ENCODE peak calls at places on chromosomes 5 and 9, in four cellular contexts. K is heart right ventricle, U is iPS DF 6.9, X is GM23338. N is an unnamed sample. For H3K36me3, the result is how much of the 10 kb centered on the place peaks cover.

GRCh38 chr5:141149812-141150211 is at the start of gene PCDHB6:
- DNase-seq in K (no peak), U (no peak), X (peak), N (no peak)

GRCh38 chr5:64497390-64497789 is 8.4 kb upstream of the RGS7BP start:
- DNase-seq in K (no peak), U (no peak), X (peak), N (no peak)

GRCh38 chr9:96884443-96884842 is 30.1 kb upstream of the ZNF782 start:
- DNase-seq in K (no peak), U (no peak), X (no peak), N (no peak)

GRCh38 chr5:10306806-10307205 is 896 bp downstream of the CMBL start:
- DNase-seq in K (no peak), U (no peak), X (no peak), N (no peak)

GRCh38 chr5:33260098-33260497 is 180.7 kb upstream of the TARS1 start:
- DNase-seq in K (no peak), U (no peak), X (no peak), N (no peak)

GRCh38 chr9:89116064-89116817 is 62.4 kb downstream of the SHC3 start:
- DNase-seq in K (no peak), U (no peak), X (no peak), N (no peak)

GRCh38 chr5:25544652-25545249 is 900.0 kb upstream of the CDH10 start:
- DNase-seq in K (no peak), U (peak), X (peak), N (peak)

GRCh38 chr9:98856982-98857381 is 49.5 kb downstream of the GALNT12 start:
- DNase-seq in K (no peak), U (no peak), X (no peak), N (no peak)

GRCh38 chr5:143525176-143525575 is 121.7 kb upstream of the NR3C1 start:
- DNase-seq in K (no peak), U (no peak), X (no peak), N (no peak)

GRCh38 chr5:173025651-173026050 is 30.5 kb upstream of the CREBRF start:
- DNase-seq in K (no peak), U (no peak), X (no peak), N (no peak)

GRCh38 chr5:98911221-98912040 is 17.4 kb downstream of the CHD1 start:
- DNase-seq in K (no peak), U (no peak), X (peak), N (no peak)

GRCh38 chr5:45109062-45109461 is 300.3 kb downstream of the MRPS30 start:
- DNase-seq in K (no peak), U (no peak), X (peak), N (no peak)

GRCh38 chr9:95460627-95461164 is 56.1 kb downstream of the PTCH1 start:
- DNase-seq in K (no peak), U (no peak), X (no peak), N (no peak)

GRCh38 chr5:179879690-179880010 is 21.0 kb upstream of the MRNIP start:
- DNase-seq in K (no peak), U (no peak), X (no peak), N (no peak)
- H3K36me3 ChIP-seq in K (under half), U (under half), X (under half), N (under half)

DNA sequence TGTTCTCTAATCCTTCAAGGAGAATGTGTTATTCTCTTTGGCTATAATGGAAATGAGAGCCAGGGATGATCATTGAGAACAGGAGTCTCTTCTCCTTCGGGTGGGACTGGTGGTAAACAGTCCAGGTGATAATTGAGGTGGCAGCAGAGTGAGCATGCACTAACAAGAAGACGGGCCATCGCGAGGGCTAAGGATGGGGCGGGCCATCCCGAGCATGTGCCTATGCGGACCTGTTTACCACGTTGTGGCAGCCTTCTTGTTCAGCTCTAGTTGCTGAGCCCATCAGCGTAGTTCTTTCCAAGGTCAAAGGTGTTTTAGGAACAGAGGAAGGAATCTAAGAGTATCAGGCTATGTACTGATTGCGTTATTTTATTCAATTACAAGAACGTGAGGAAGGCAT is 180.1 kb downstream of the SMARCA2 start:
- DNase-seq in K (no peak), U (no peak), X (no peak), N (no peak)
- H3K36me3 ChIP-seq in K (under half), U (under half), X (under half), N (under half)

GRCh38 chr9:121026260-121026691 is 23.8 kb downstream of the C5 start:
- DNase-seq in K (no peak), U (no peak), X (no peak), N (no peak)
- H3K36me3 ChIP-seq in K (under half), U (under half), X (under half), N (under half)

DNA sequence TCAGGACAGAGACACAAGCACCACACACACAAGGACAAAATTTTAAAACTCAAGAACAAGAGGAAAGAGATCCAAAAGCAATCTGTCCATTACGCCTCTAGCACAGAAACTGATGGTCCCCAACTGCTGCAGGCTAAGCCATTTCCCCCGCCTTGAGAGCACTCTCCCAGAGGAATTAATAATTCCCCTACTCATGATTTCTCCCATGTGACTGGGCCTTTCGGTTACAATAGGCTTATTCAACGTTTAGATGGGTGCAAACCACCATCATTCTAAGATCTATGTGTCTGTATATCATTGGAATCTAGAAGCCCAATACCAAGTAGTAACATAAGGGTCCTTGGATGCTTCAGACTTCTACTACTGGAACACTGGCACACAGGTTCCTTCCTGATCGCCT is 18.8 kb downstream of the BRD8 start:
- DNase-seq in K (no peak), U (no peak), X (no peak), N (no peak)
- H3K36me3 ChIP-seq in K (under half), U (under half), X (half or more), N (half or more)

GRCh38 chr5:177508837-177509236 is 789 bp downstream of the DOK3 start:
- DNase-seq in K (no peak), U (no peak), X (no peak), N (no peak)
- H3K36me3 ChIP-seq in K (under half), U (under half), X (under half), N (under half)

DNA sequence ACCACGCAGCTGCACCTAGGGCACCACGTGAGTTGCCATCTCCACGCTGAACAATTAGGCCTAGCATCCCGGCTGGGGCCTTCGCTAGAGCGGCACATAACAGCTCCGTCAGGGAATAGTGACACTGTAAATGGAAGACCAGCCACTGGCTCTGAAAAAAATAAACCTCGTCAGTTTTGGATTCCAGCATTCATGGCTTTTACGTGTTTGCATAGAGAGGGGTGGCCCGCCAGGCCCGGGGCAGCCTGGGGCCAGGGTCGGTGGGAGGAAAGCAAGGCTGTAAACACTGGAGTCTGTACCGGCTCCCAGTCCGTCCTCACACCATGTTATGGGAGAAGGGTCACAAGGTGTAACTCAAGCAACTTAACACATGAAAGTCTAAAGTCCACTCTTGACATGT is 11.2 kb downstream of the CCNI2 start:
- DNase-seq in K (no peak), U (no peak), X (no peak), N (no peak)
- H3K36me3 ChIP-seq in K (under half), U (under half), X (under half), N (under half)

GRCh38 chr9:35091536-35091935 is 4.9 kb downstream of the PIGO start:
- DNase-seq in K (no peak), U (no peak), X (no peak), N (no peak)
- H3K36me3 ChIP-seq in K (under half), U (under half), X (under half), N (under half)

GRCh38 chr9:20225841-20226240 is 396.5 kb downstream of the MLLT3 start:
- DNase-seq in K (no peak), U (no peak), X (no peak), N (no peak)

GRCh38 chr9:20227166-20227874 is 395.0 kb downstream of the MLLT3 start:
- DNase-seq in K (no peak), U (no peak), X (no peak), N (no peak)

GRCh38 chr9:20226345-20226744 is 396.0 kb downstream of the MLLT3 start:
- DNase-seq in K (no peak), U (no peak), X (no peak), N (no peak)

GRCh38 chr9:20228096-20228495 is 394.2 kb downstream of the MLLT3 start:
- DNase-seq in K (no peak), U (no peak), X (no peak), N (no peak)

DNA sequence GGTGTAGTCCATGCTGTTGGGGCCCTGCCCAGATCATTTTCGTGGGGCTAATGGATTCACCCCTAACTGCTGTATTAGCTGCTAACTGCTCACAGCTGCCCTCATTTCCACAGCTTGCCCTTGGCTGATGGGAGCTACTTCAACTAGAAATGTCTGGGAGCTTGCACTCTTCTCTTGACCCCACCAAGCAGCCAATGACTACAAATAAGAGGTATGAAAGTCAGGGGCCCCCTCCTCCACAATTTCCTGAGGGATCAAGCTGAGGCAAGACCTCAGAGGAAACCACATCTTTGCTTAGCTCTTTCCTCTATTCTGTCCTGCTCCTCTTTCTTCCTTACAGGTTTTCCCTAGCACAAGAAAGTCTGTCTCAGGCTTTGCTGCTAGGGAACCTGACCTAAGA is 397.5 kb downstream of the MLLT3 start:
- DNase-seq in K (no peak), U (no peak), X (no peak), N (no peak)
- H3K36me3 ChIP-seq in K (under half), U (under half), X (under half), N (under half)